ENCODE peak calls at places on chromosomes 5 and 9, in seven cellular contexts. One of them, this sample, is unnamed.

GRCh38 chr5:116378007-116378831 is 196.4 kb downstream of the SEMA6A start:
- DNase-seq in trophoblast cell: no peak
- DNase-seq in psoas muscle: peak; percentile 65
- DNase-seq in cardiac muscle cell: no peak
- DNase-seq in mesendoderm: peak; percentile 55
- DNase-seq in naive thymus-derived CD4-positive, alpha-beta T cell: no peak
- DNase-seq in heart left ventricle: no peak
- DNase-seq in this sample: no peak

GRCh38 chr5:157855404-157855994 is 3.4 kb downstream of the CLINT1 start:
- DNase-seq in trophoblast cell: peak; percentile 79
- DNase-seq in psoas muscle: no peak
- DNase-seq in cardiac muscle cell: peak; percentile 81
- DNase-seq in mesendoderm: peak; percentile 96
- DNase-seq in naive thymus-derived CD4-positive, alpha-beta T cell: peak; percentile 11
- DNase-seq in heart left ventricle: peak; percentile 61
- DNase-seq in this sample: no peak

GRCh38 chr5:177546262-177546741 is 8.1 kb downstream of the FAM193B start:
- DNase-seq in trophoblast cell: peak; percentile 98
- DNase-seq in psoas muscle: peak; percentile 77
- DNase-seq in cardiac muscle cell: peak; percentile 98
- DNase-seq in mesendoderm: peak; percentile 77
- DNase-seq in naive thymus-derived CD4-positive, alpha-beta T cell: no peak
- DNase-seq in heart left ventricle: no peak
- DNase-seq in this sample: no peak

GRCh38 chr9:35490910-35491465 is 1.1 kb downstream of the RUSC2 start:
- DNase-seq in trophoblast cell: peak; percentile 37
- DNase-seq in psoas muscle: no peak
- DNase-seq in cardiac muscle cell: peak; percentile 44
- DNase-seq in mesendoderm: no peak
- DNase-seq in naive thymus-derived CD4-positive, alpha-beta T cell: no peak
- DNase-seq in heart left ventricle: no peak
- DNase-seq in this sample: no peak

GRCh38 chr9:112753725-112754124 is 3.2 kb downstream of the SNX30 start:
- DNase-seq in trophoblast cell: peak; percentile 74
- DNase-seq in psoas muscle: no peak
- DNase-seq in cardiac muscle cell: peak; percentile 86
- DNase-seq in mesendoderm: peak; percentile 35
- DNase-seq in naive thymus-derived CD4-positive, alpha-beta T cell: no peak
- DNase-seq in heart left ventricle: no peak
- DNase-seq in this sample: no peak

GRCh38 chr9:19173598-19174125 is 46.4 kb upstream of the PLIN2 start:
- DNase-seq in trophoblast cell: peak; percentile 53
- DNase-seq in psoas muscle: no peak
- DNase-seq in cardiac muscle cell: no peak
- DNase-seq in mesendoderm: no peak
- DNase-seq in naive thymus-derived CD4-positive, alpha-beta T cell: no peak
- DNase-seq in heart left ventricle: no peak
- DNase-seq in this sample: no peak

GRCh38 chr9:136881691-136882108 is 4.6 kb upstream of the TRAF2 start:
- DNase-seq in trophoblast cell: peak; percentile 13
- DNase-seq in psoas muscle: no peak
- DNase-seq in cardiac muscle cell: peak; percentile 53
- DNase-seq in mesendoderm: peak; percentile 25
- DNase-seq in naive thymus-derived CD4-positive, alpha-beta T cell: peak; percentile 36
- DNase-seq in heart left ventricle: no peak
- DNase-seq in this sample: no peak

GRCh38 chr9:125850231-125850630 is 103.1 kb downstream of the PBX3 start:
- DNase-seq in trophoblast cell: no peak
- DNase-seq in psoas muscle: no peak
- DNase-seq in cardiac muscle cell: no peak
- DNase-seq in mesendoderm: no peak
- DNase-seq in naive thymus-derived CD4-positive, alpha-beta T cell: no peak
- DNase-seq in heart left ventricle: no peak
- DNase-seq in this sample: no peak

GRCh38 chr5:22372376-22372775 is 480.8 kb downstream of the CDH12 start:
- DNase-seq in trophoblast cell: no peak
- DNase-seq in psoas muscle: no peak
- DNase-seq in cardiac muscle cell: no peak
- DNase-seq in mesendoderm: peak; percentile 26
- DNase-seq in naive thymus-derived CD4-positive, alpha-beta T cell: no peak
- DNase-seq in heart left ventricle: no peak
- DNase-seq in this sample: no peak

GRCh38 chr9:128550770-128551651 is 1.4 kb upstream of the SPTAN1 start:
- DNase-seq in trophoblast cell: no peak
- DNase-seq in psoas muscle: peak; percentile 49
- DNase-seq in cardiac muscle cell: peak; percentile 67
- DNase-seq in mesendoderm: peak; percentile 51
- DNase-seq in naive thymus-derived CD4-positive, alpha-beta T cell: no peak
- DNase-seq in heart left ventricle: peak; percentile 48
- DNase-seq in this sample: no peak

GRCh38 chr9:4706971-4707622 is 27.7 kb downstream of the CDC37L1 start:
- DNase-seq in trophoblast cell: no peak
- DNase-seq in psoas muscle: no peak
- DNase-seq in cardiac muscle cell: no peak
- DNase-seq in mesendoderm: no peak
- DNase-seq in naive thymus-derived CD4-positive, alpha-beta T cell: no peak
- DNase-seq in heart left ventricle: no peak
- DNase-seq in this sample: no peak

GRCh38 chr9:122394265-122395242 is 23.7 kb downstream of the PTGS1 start:
- DNase-seq in trophoblast cell: no peak
- DNase-seq in psoas muscle: peak; percentile 81
- DNase-seq in cardiac muscle cell: peak; percentile 89
- DNase-seq in mesendoderm: no peak
- DNase-seq in naive thymus-derived CD4-positive, alpha-beta T cell: no peak
- DNase-seq in heart left ventricle: peak; percentile 50
- DNase-seq in this sample: no peak

GRCh38 chr5:43150748-43151147 is 30.0 kb downstream of the ZNF131 start:
- DNase-seq in trophoblast cell: no peak
- DNase-seq in psoas muscle: no peak
- DNase-seq in cardiac muscle cell: no peak
- DNase-seq in mesendoderm: no peak
- DNase-seq in naive thymus-derived CD4-positive, alpha-beta T cell: no peak
- DNase-seq in heart left ventricle: no peak
- DNase-seq in this sample: no peak

GRCh38 chr9:97412628-97413382 is 909 bp downstream of the TDRD7 start:
- DNase-seq in trophoblast cell: peak; percentile 12
- DNase-seq in psoas muscle: no peak
- DNase-seq in cardiac muscle cell: peak; percentile 6
- DNase-seq in mesendoderm: peak; percentile 17
- DNase-seq in naive thymus-derived CD4-positive, alpha-beta T cell: peak; percentile 13
- DNase-seq in heart left ventricle: no peak
- DNase-seq in this sample: no peak

GRCh38 chr5:173452098-173452497 is 123.9 kb upstream of the STC2 start:
- DNase-seq in trophoblast cell: peak; percentile 98
- DNase-seq in psoas muscle: peak; percentile 74
- DNase-seq in cardiac muscle cell: peak; percentile 67
- DNase-seq in mesendoderm: peak; percentile 28
- DNase-seq in naive thymus-derived CD4-positive, alpha-beta T cell: no peak
- DNase-seq in heart left ventricle: peak; percentile 64
- DNase-seq in this sample: no peak

GRCh38 chr9:134938346-134939079 is 20.8 kb upstream of the FCN1 start:
- DNase-seq in trophoblast cell: no peak
- DNase-seq in psoas muscle: peak; percentile 37
- DNase-seq in cardiac muscle cell: no peak
- DNase-seq in mesendoderm: no peak
- DNase-seq in naive thymus-derived CD4-positive, alpha-beta T cell: no peak
- DNase-seq in heart left ventricle: no peak
- DNase-seq in this sample: no peak

GRCh38 chr9:22010881-22011625 is 1.9 kb upstream of the CDKN2B start:
- DNase-seq in trophoblast cell: peak; percentile 27
- DNase-seq in psoas muscle: no peak
- DNase-seq in cardiac muscle cell: peak; percentile 68
- DNase-seq in mesendoderm: peak; percentile 67
- DNase-seq in naive thymus-derived CD4-positive, alpha-beta T cell: no peak
- DNase-seq in heart left ventricle: no peak
- DNase-seq in this sample: no peak

GRCh38 chr9:108831496-108832178 is 24.1 kb downstream of the ACTL7B start:
- DNase-seq in trophoblast cell: no peak
- DNase-seq in psoas muscle: no peak
- DNase-seq in cardiac muscle cell: no peak
- DNase-seq in mesendoderm: no peak
- DNase-seq in naive thymus-derived CD4-positive, alpha-beta T cell: no peak
- DNase-seq in heart left ventricle: no peak
- DNase-seq in this sample: no peak

GRCh38 chr5:36949593-36949992 is 73.0 kb downstream of the NIPBL start:
- DNase-seq in trophoblast cell: no peak
- DNase-seq in psoas muscle: no peak
- DNase-seq in cardiac muscle cell: no peak
- DNase-seq in mesendoderm: no peak
- DNase-seq in naive thymus-derived CD4-positive, alpha-beta T cell: no peak
- DNase-seq in heart left ventricle: no peak
- DNase-seq in this sample: no peak

GRCh38 chr5:102975457-102976182 is 144.3 kb downstream of the GIN1 start:
- DNase-seq in trophoblast cell: peak; percentile 60
- DNase-seq in psoas muscle: no peak
- DNase-seq in cardiac muscle cell: peak; percentile 83
- DNase-seq in mesendoderm: no peak
- DNase-seq in naive thymus-derived CD4-positive, alpha-beta T cell: no peak
- DNase-seq in heart left ventricle: no peak
- DNase-seq in this sample: no peak

GRCh38 chr9:124852829-124853531 is at the start of gene WDR38:
- DNase-seq in trophoblast cell: peak; percentile 86
- DNase-seq in psoas muscle: peak; percentile 92
- DNase-seq in cardiac muscle cell: peak; percentile 75
- DNase-seq in mesendoderm: peak; percentile 91
- DNase-seq in naive thymus-derived CD4-positive, alpha-beta T cell: peak; percentile 81
- DNase-seq in heart left ventricle: peak; percentile 79
- DNase-seq in this sample: peak; percentile 85

GRCh38 chr5:38341641-38342040 is 83.3 kb downstream of the EGFLAM start:
- DNase-seq in trophoblast cell: no peak
- DNase-seq in psoas muscle: no peak
- DNase-seq in cardiac muscle cell: no peak
- DNase-seq in mesendoderm: no peak
- DNase-seq in naive thymus-derived CD4-positive, alpha-beta T cell: no peak
- DNase-seq in heart left ventricle: no peak
- DNase-seq in this sample: no peak

GRCh38 chr9:107363511-107364182 is 80.6 kb downstream of the RAD23B start:
- DNase-seq in trophoblast cell: peak; percentile 83
- DNase-seq in psoas muscle: no peak
- DNase-seq in cardiac muscle cell: no peak
- DNase-seq in mesendoderm: peak; percentile 36
- DNase-seq in naive thymus-derived CD4-positive, alpha-beta T cell: no peak
- DNase-seq in heart left ventricle: no peak
- DNase-seq in this sample: no peak

GRCh38 chr5:75330404-75330803 is 6.6 kb upstream of the HMGCR start:
- DNase-seq in trophoblast cell: no peak
- DNase-seq in psoas muscle: no peak
- DNase-seq in cardiac muscle cell: no peak
- DNase-seq in mesendoderm: peak; percentile 72
- DNase-seq in naive thymus-derived CD4-positive, alpha-beta T cell: no peak
- DNase-seq in heart left ventricle: no peak
- DNase-seq in this sample: no peak

DNA sequence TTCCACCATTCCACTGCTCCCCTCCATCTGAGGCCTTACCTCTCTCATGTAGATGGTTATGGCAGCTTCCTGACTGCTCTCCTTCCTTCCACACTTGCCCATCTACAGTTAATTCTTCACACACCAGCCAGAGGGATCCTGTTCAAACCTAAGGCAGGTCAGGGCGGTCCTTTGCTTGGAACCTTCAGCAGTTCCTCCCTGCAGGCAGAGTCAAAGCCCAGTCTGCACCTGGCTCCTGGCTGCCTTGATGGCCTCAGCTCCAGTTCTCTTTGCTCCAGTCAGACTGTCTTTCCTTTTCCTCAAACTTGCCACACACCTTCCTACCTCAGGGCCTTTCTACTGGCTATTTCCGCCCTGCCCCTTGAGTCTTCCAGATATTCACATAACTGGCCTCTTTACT is 30.2 kb upstream of the NR3C1 start:
- DNase-seq in trophoblast cell: no peak
- DNase-seq in psoas muscle: no peak
- DNase-seq in cardiac muscle cell: no peak
- DNase-seq in mesendoderm: no peak
- DNase-seq in naive thymus-derived CD4-positive, alpha-beta T cell: peak; percentile 7
- DNase-seq in heart left ventricle: no peak
- DNase-seq in this sample: no peak
- H3K4me1 ChIP-seq in trophoblast cell: no peaks in the 10 kb centered on the region
- H3K4me1 ChIP-seq in psoas muscle: peaks cover 9% of the 10 kb centered on the region
- H3K4me1 ChIP-seq in cardiac muscle cell: no peaks in the 10 kb centered on the region
- H3K4me1 ChIP-seq in mesendoderm: no peaks in the 10 kb centered on the region
- H3K4me1 ChIP-seq in naive thymus-derived CD4-positive, alpha-beta T cell: peaks cover 27% of the 10 kb centered on the region
- H3K4me1 ChIP-seq in heart left ventricle: no peaks in the 10 kb centered on the region
- H3K4me1 ChIP-seq in this sample: peaks cover 6% of the 10 kb centered on the region

DNA sequence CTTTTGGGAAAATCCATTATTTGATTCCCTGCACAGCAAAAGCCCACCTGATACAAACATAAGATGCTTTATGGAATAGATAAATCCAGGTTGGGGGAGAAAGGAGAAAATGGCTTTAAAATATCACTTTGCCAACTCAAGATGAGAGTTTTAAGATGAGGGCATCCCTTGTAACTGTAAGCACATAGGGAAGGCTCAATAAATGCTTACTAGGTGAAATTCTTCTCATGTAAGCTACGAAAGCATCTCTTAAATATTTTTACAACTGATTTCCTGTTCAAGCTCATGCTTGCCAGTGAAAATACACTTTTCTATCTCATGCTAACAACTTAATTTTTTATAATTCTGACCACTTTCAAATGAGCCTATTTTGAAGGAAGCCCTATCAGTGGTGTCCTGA is 11.5 kb downstream of the CDH6 start:
- DNase-seq in trophoblast cell: no peak
- DNase-seq in psoas muscle: no peak
- DNase-seq in cardiac muscle cell: no peak
- DNase-seq in mesendoderm: no peak
- DNase-seq in naive thymus-derived CD4-positive, alpha-beta T cell: no peak
- DNase-seq in heart left ventricle: no peak
- DNase-seq in this sample: no peak
- H3K4me3 ChIP-seq in trophoblast cell: no peak overlapping the region
- H3K4me3 ChIP-seq in psoas muscle: no peak overlapping the region
- H3K4me3 ChIP-seq in cardiac muscle cell: no peak overlapping the region
- H3K4me3 ChIP-seq in mesendoderm: no peak overlapping the region
- H3K4me3 ChIP-seq in naive thymus-derived CD4-positive, alpha-beta T cell: no peak overlapping the region
- H3K4me3 ChIP-seq in heart left ventricle: no peak overlapping the region
- H3K4me3 ChIP-seq in this sample: no peak overlapping the region

GRCh38 chr5:68271124-68271523 is 55.6 kb downstream of the PIK3R1 start:
- DNase-seq in trophoblast cell: no peak
- DNase-seq in psoas muscle: no peak
- DNase-seq in cardiac muscle cell: no peak
- DNase-seq in mesendoderm: no peak
- DNase-seq in naive thymus-derived CD4-positive, alpha-beta T cell: no peak
- DNase-seq in heart left ventricle: no peak
- DNase-seq in this sample: no peak
- H3K4me1 ChIP-seq in trophoblast cell: peaks cover 6% of the 10 kb centered on the region
- H3K4me1 ChIP-seq in psoas muscle: peaks cover 48% of the 10 kb centered on the region
- H3K4me1 ChIP-seq in cardiac muscle cell: peaks cover 18% of the 10 kb centered on the region
- H3K4me1 ChIP-seq in mesendoderm: no peaks in the 10 kb centered on the region
- H3K4me1 ChIP-seq in naive thymus-derived CD4-positive, alpha-beta T cell: peaks cover 74% of the 10 kb centered on the region
- H3K4me1 ChIP-seq in heart left ventricle: peaks cover 84% of the 10 kb centered on the region
- H3K4me1 ChIP-seq in this sample: peaks cover 68% of the 10 kb centered on the region

GRCh38 chr5:113000466-113000865 is 23.9 kb downstream of the DCP2 start:
- DNase-seq in trophoblast cell: no peak
- DNase-seq in psoas muscle: no peak
- DNase-seq in cardiac muscle cell: no peak
- DNase-seq in mesendoderm: no peak
- DNase-seq in naive thymus-derived CD4-positive, alpha-beta T cell: no peak
- DNase-seq in heart left ventricle: no peak
- DNase-seq in this sample: no peak

GRCh38 chr5:112998296-112998695 is 21.7 kb downstream of the DCP2 start:
- DNase-seq in trophoblast cell: no peak
- DNase-seq in psoas muscle: no peak
- DNase-seq in cardiac muscle cell: no peak
- DNase-seq in mesendoderm: no peak
- DNase-seq in naive thymus-derived CD4-positive, alpha-beta T cell: no peak
- DNase-seq in heart left ventricle: no peak
- DNase-seq in this sample: no peak

GRCh38 chr5:112996830-112997374 is 20.3 kb downstream of the DCP2 start:
- DNase-seq in trophoblast cell: no peak
- DNase-seq in psoas muscle: no peak
- DNase-seq in cardiac muscle cell: no peak
- DNase-seq in mesendoderm: no peak
- DNase-seq in naive thymus-derived CD4-positive, alpha-beta T cell: no peak
- DNase-seq in heart left ventricle: no peak
- DNase-seq in this sample: no peak

GRCh38 chr5:112995764-112996618 is 19.4 kb downstream of the DCP2 start:
- DNase-seq in trophoblast cell: peak; percentile 93
- DNase-seq in psoas muscle: peak; percentile 64
- DNase-seq in cardiac muscle cell: peak; percentile 79
- DNase-seq in mesendoderm: peak; percentile 63
- DNase-seq in naive thymus-derived CD4-positive, alpha-beta T cell: peak; percentile 77
- DNase-seq in heart left ventricle: peak; percentile 69
- DNase-seq in this sample: peak; percentile 52
- H3K4me3 ChIP-seq in trophoblast cell: no peak overlapping the region
- H3K4me3 ChIP-seq in psoas muscle: no peak overlapping the region
- H3K4me3 ChIP-seq in cardiac muscle cell: no peak overlapping the region
- H3K4me3 ChIP-seq in mesendoderm: no peak overlapping the region
- H3K4me3 ChIP-seq in naive thymus-derived CD4-positive, alpha-beta T cell: no peak overlapping the region
- H3K4me3 ChIP-seq in heart left ventricle: no peak overlapping the region
- H3K4me3 ChIP-seq in this sample: no peak overlapping the region